ENCODE peak calls at places on chromosomes 3 and 15, in four cellular contexts. One of them, this sample, is unnamed.

GRCh38 chr3:46612324-46612723 is at the start of gene FAM240A:
- DNase-seq in HCT116: no peak
- DNase-seq in A549: no peak
- DNase-seq in left ventricle myocardium inferior: peak; percentile 25
- DNase-seq in this sample: no peak

GRCh38 chr15:40310001-40310959 is 2.5 kb upstream of the PLCB2 start:
- DNase-seq in HCT116: peak; percentile 40
- DNase-seq in A549: peak; percentile 45
- DNase-seq in left ventricle myocardium inferior: peak; percentile 62
- DNase-seq in this sample: peak; percentile 68

GRCh38 chr15:29533667-29534066 is 264.0 kb upstream of the NSMCE3 start:
- DNase-seq in left ventricle myocardium inferior: no peak
- DNase-seq in HCT116: no peak
- DNase-seq in A549: no peak
- DNase-seq in this sample: no peak

GRCh38 chr3:62584636-62585035 is 211.3 kb upstream of the FEZF2 start:
- DNase-seq in A549: no peak
- DNase-seq in HCT116: no peak
- DNase-seq in left ventricle myocardium inferior: no peak
- DNase-seq in this sample: no peak

GRCh38 chr15:95024388-95024787 is 793.0 kb downstream of the MCTP2 start:
- DNase-seq in A549: no peak
- DNase-seq in HCT116: peak; percentile 24
- DNase-seq in left ventricle myocardium inferior: no peak
- DNase-seq in this sample: no peak

GRCh38 chr3:62445267-62445666 is 71.9 kb upstream of the FEZF2 start:
- DNase-seq in A549: no peak
- DNase-seq in left ventricle myocardium inferior: no peak
- DNase-seq in HCT116: no peak
- DNase-seq in this sample: no peak

GRCh38 chr3:17088602-17089313 is 204.0 kb downstream of the PLCL2 start:
- DNase-seq in left ventricle myocardium inferior: no peak
- DNase-seq in A549: no peak
- DNase-seq in HCT116: no peak
- DNase-seq in this sample: no peak

GRCh38 chr3:14225421-14225820 is 46.8 kb downstream of the LSM3 start:
- DNase-seq in left ventricle myocardium inferior: no peak
- DNase-seq in HCT116: no peak
- DNase-seq in A549: no peak
- DNase-seq in this sample: no peak

GRCh38 chr3:11850003-11850402 is 3.3 kb upstream of the TAMM41 start:
- DNase-seq in A549: no peak
- DNase-seq in left ventricle myocardium inferior: no peak
- DNase-seq in HCT116: no peak
- DNase-seq in this sample: no peak

GRCh38 chr3:159619341-159619885 is 369.2 kb upstream of the IL12A start:
- DNase-seq in HCT116: no peak
- DNase-seq in left ventricle myocardium inferior: no peak
- DNase-seq in A549: no peak
- DNase-seq in this sample: no peak

GRCh38 chr15:77665530-77666295 is 33.0 kb upstream of the LINGO1 start:
- DNase-seq in left ventricle myocardium inferior: no peak
- DNase-seq in HCT116: no peak
- DNase-seq in A549: no peak
- DNase-seq in this sample: no peak

GRCh38 chr3:63655519-63655918 is 3.0 kb downstream of the SNTN start:
- DNase-seq in A549: no peak
- DNase-seq in HCT116: no peak
- DNase-seq in left ventricle myocardium inferior: no peak
- DNase-seq in this sample: no peak

GRCh38 chr15:75694241-75695182 is 18.1 kb downstream of the CSPG4 start:
- DNase-seq in A549: peak; percentile 71
- DNase-seq in HCT116: no peak
- DNase-seq in left ventricle myocardium inferior: peak; percentile 76
- DNase-seq in this sample: peak; percentile 77

GRCh38 chr15:63856711-63857458 is 23.1 kb upstream of the HERC1 start:
- DNase-seq in HCT116: no peak
- DNase-seq in left ventricle myocardium inferior: no peak
- DNase-seq in A549: no peak
- DNase-seq in this sample: no peak

GRCh38 chr3:44065311-44065710 is 176.4 kb upstream of the TOPAZ1 start:
- DNase-seq in HCT116: no peak
- DNase-seq in A549: no peak
- DNase-seq in left ventricle myocardium inferior: no peak
- DNase-seq in this sample: peak; percentile 33

GRCh38 chr3:48565591-48566400 is 2.2 kb upstream of the UCN2 start:
- DNase-seq in HCT116: peak; percentile 21
- DNase-seq in A549: peak; percentile 48
- DNase-seq in left ventricle myocardium inferior: no peak
- DNase-seq in this sample: no peak

GRCh38 chr15:96330450-96331140 is at the start of gene NR2F2:
- DNase-seq in HCT116: peak; percentile 94
- DNase-seq in A549: peak; percentile 91
- DNase-seq in left ventricle myocardium inferior: peak; percentile 96
- DNase-seq in this sample: peak; percentile 94

GRCh38 chr3:197465996-197466549 is 89.7 kb downstream of the BDH1 start:
- DNase-seq in HCT116: no peak
- DNase-seq in left ventricle myocardium inferior: no peak
- DNase-seq in A549: no peak
- DNase-seq in this sample: no peak

GRCh38 chr3:72186485-72186864 is 401.5 kb upstream of the PROK2 start:
- DNase-seq in HCT116: no peak
- DNase-seq in A549: no peak
- DNase-seq in left ventricle myocardium inferior: no peak
- DNase-seq in this sample: no peak

GRCh38 chr3:32467333-32468070 is 35.1 kb downstream of the CMTM6 start:
- DNase-seq in A549: peak; percentile 82
- DNase-seq in HCT116: no peak
- DNase-seq in left ventricle myocardium inferior: peak; percentile 66
- DNase-seq in this sample: peak; percentile 53

GRCh38 chr3:137948400-137949072 is 61.4 kb upstream of the CLDN18 start:
- DNase-seq in A549: no peak
- DNase-seq in HCT116: no peak
- DNase-seq in left ventricle myocardium inferior: no peak
- DNase-seq in this sample: no peak

GRCh38 chr3:66400381-66401156 is 100.3 kb downstream of the LRIG1 start:
- DNase-seq in left ventricle myocardium inferior: no peak
- DNase-seq in HCT116: no peak
- DNase-seq in A549: no peak
- DNase-seq in this sample: no peak

GRCh38 chr3:17795733-17796132 is 53.3 kb upstream of the TBC1D5 start:
- DNase-seq in HCT116: no peak
- DNase-seq in A549: no peak
- DNase-seq in left ventricle myocardium inferior: no peak
- DNase-seq in this sample: no peak

GRCh38 chr15:57528940-57529565 is 62.7 kb upstream of the MYZAP start:
- DNase-seq in A549: no peak
- DNase-seq in left ventricle myocardium inferior: no peak
- DNase-seq in HCT116: no peak
- DNase-seq in this sample: no peak

GRCh38 chr3:71135373-71136088 is 448.0 kb downstream of the FOXP1 start:
- DNase-seq in HCT116: no peak
- DNase-seq in left ventricle myocardium inferior: no peak
- DNase-seq in A549: no peak
- DNase-seq in this sample: no peak

GRCh38 chr3:71133874-71134273 is 449.7 kb downstream of the FOXP1 start:
- DNase-seq in A549: no peak
- DNase-seq in HCT116: no peak
- DNase-seq in left ventricle myocardium inferior: no peak
- DNase-seq in this sample: no peak

GRCh38 chr3:71131385-71131871 is 452.1 kb downstream of the FOXP1 start:
- DNase-seq in HCT116: no peak
- DNase-seq in left ventricle myocardium inferior: no peak
- DNase-seq in A549: no peak
- DNase-seq in this sample: no peak

GRCh38 chr3:71131893-71132314 is 451.6 kb downstream of the FOXP1 start:
- DNase-seq in A549: no peak
- DNase-seq in HCT116: no peak
- DNase-seq in left ventricle myocardium inferior: no peak
- DNase-seq in this sample: no peak

GRCh38 chr3:71132995-71133730 is 450.4 kb downstream of the FOXP1 start:
- DNase-seq in left ventricle myocardium inferior: no peak
- DNase-seq in A549: no peak
- DNase-seq in HCT116: no peak
- DNase-seq in this sample: no peak
- H3K27ac ChIP-seq in left ventricle myocardium inferior: peak overlapping the region; percentile 90
- H3K27ac ChIP-seq in A549: peak overlapping the region; percentile 5
- H3K27ac ChIP-seq in HCT116: no peak overlapping the region
- H3K27ac ChIP-seq in this sample: no peak overlapping the region

DNA sequence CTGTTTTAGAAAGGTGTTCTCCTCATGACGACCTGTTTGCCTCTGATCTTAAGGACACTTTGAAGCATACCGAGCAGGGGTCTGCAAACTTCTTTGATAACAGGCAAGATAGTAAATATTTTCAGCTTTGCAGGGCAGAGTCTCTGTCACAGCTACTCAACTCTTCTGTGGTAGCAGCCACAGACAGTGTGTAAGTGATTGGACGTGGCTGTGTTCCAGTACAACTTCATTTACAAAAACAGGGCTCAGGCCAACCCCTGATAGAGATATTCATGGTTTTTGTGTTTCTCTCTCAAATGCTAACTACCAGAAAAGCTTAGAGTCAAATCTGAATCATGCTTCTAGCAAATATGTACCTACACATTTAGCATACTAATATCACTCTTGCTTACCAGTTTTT is 51.5 kb downstream of the TGFBR2 start:
- DNase-seq in HCT116: no peak
- DNase-seq in A549: no peak
- DNase-seq in left ventricle myocardium inferior: no peak
- DNase-seq in this sample: peak; percentile 27
- H3K4me1 ChIP-seq in HCT116: peaks cover 79% of the 10 kb centered on the region
- H3K4me1 ChIP-seq in A549: peaks cover 45% of the 10 kb centered on the region
- H3K4me1 ChIP-seq in left ventricle myocardium inferior: peaks cover 98% of the 10 kb centered on the region
- H3K4me1 ChIP-seq in this sample: peaks cover 87% of the 10 kb centered on the region

GRCh38 chr3:58073315-58074125 is 65.3 kb downstream of the FLNB start:
- DNase-seq in left ventricle myocardium inferior: no peak
- DNase-seq in HCT116: no peak
- DNase-seq in A549: no peak
- DNase-seq in this sample: no peak
- H3K27ac ChIP-seq in left ventricle myocardium inferior: peak overlapping the region; percentile 2
- H3K27ac ChIP-seq in HCT116: no peak overlapping the region
- H3K27ac ChIP-seq in A549: no peak overlapping the region
- H3K27ac ChIP-seq in this sample: no peak overlapping the region

GRCh38 chr3:27533718-27534578 is 49.8 kb upstream of the SLC4A7 start:
- DNase-seq in A549: peak; percentile 95
- DNase-seq in left ventricle myocardium inferior: peak; percentile 29
- DNase-seq in HCT116: peak; percentile 97
- DNase-seq in this sample: peak; percentile 23
- H3K4me1 ChIP-seq in A549: peaks cover 42% of the 10 kb centered on the region
- H3K4me1 ChIP-seq in left ventricle myocardium inferior: peaks cover 20% of the 10 kb centered on the region
- H3K4me1 ChIP-seq in HCT116: peaks cover 36% of the 10 kb centered on the region
- H3K4me1 ChIP-seq in this sample: peaks cover 29% of the 10 kb centered on the region

GRCh38 chr3:79872483-79872882 is 104.7 kb upstream of the ROBO1 start:
- DNase-seq in left ventricle myocardium inferior: no peak
- DNase-seq in HCT116: no peak
- DNase-seq in A549: no peak
- DNase-seq in this sample: no peak
- H3K27ac ChIP-seq in left ventricle myocardium inferior: no peak overlapping the region
- H3K27ac ChIP-seq in HCT116: no peak overlapping the region
- H3K27ac ChIP-seq in A549: no peak overlapping the region
- H3K27ac ChIP-seq in this sample: no peak overlapping the region

GRCh38 chr15:22960126-22960525 is 20.0 kb downstream of the CYFIP1 start:
- DNase-seq in A549: no peak
- DNase-seq in left ventricle myocardium inferior: no peak
- DNase-seq in HCT116: no peak
- DNase-seq in this sample: no peak

GRCh38 chr15:22961661-22962221 is 18.4 kb downstream of the CYFIP1 start:
- DNase-seq in A549: no peak
- DNase-seq in HCT116: no peak
- DNase-seq in left ventricle myocardium inferior: no peak
- DNase-seq in this sample: no peak

GRCh38 chr15:22960587-22960986 is 19.6 kb downstream of the CYFIP1 start:
- DNase-seq in left ventricle myocardium inferior: no peak
- DNase-seq in A549: no peak
- DNase-seq in HCT116: no peak
- DNase-seq in this sample: no peak

GRCh38 chr15:22963546-22964125 is 16.5 kb downstream of the CYFIP1 start:
- DNase-seq in A549: no peak
- DNase-seq in HCT116: no peak
- DNase-seq in left ventricle myocardium inferior: no peak
- DNase-seq in this sample: no peak

DNA sequence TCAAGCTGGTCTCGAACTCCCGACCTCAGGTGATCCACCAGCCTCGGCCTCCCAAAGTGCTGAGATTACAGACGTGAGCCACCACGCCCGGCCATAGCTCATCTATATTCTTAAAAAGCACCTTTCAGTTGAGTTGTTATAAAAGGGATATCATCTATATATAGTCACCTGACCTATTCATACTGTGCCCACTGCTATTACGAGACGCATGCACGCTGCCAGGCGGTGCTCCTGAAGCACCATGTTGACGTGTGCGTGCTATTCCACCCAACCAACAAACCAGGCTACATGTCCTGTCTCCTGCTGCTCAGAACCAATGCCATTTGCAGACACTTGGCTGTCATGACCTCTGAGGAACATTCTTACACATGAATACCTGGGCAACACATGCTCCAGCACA is 17.6 kb downstream of the CYFIP1 start:
- DNase-seq in A549: no peak
- DNase-seq in left ventricle myocardium inferior: no peak
- DNase-seq in HCT116: no peak
- DNase-seq in this sample: no peak
- H3K4me1 ChIP-seq in A549: peaks cover 11% of the 10 kb centered on the region
- H3K4me1 ChIP-seq in left ventricle myocardium inferior: peaks cover 89% of the 10 kb centered on the region
- H3K4me1 ChIP-seq in HCT116: no peaks in the 10 kb centered on the region
- H3K4me1 ChIP-seq in this sample: peaks cover 74% of the 10 kb centered on the region

GRCh38 chr3:194861375-194861774 is 175.7 kb downstream of the FAM43A start:
- DNase-seq in HCT116: no peak
- DNase-seq in A549: no peak
- DNase-seq in left ventricle myocardium inferior: no peak
- DNase-seq in this sample: no peak

GRCh38 chr3:194856296-194856695 is 170.6 kb downstream of the FAM43A start:
- DNase-seq in A549: no peak
- DNase-seq in left ventricle myocardium inferior: peak; percentile 77
- DNase-seq in HCT116: no peak
- DNase-seq in this sample: peak; percentile 75

GRCh38 chr3:194857459-194858113 is 171.9 kb downstream of the FAM43A start:
- DNase-seq in HCT116: no peak
- DNase-seq in A549: no peak
- DNase-seq in left ventricle myocardium inferior: no peak
- DNase-seq in this sample: no peak

GRCh38 chr3:194865081-194865480 is 179.4 kb downstream of the FAM43A start:
- DNase-seq in HCT116: no peak
- DNase-seq in A549: no peak
- DNase-seq in left ventricle myocardium inferior: no peak
- DNase-seq in this sample: no peak

GRCh38 chr3:194860725-194861124 is 175.0 kb downstream of the FAM43A start:
- DNase-seq in HCT116: no peak
- DNase-seq in A549: no peak
- DNase-seq in left ventricle myocardium inferior: no peak
- DNase-seq in this sample: no peak
- H3K27ac ChIP-seq in HCT116: no peak overlapping the region
- H3K27ac ChIP-seq in A549: no peak overlapping the region
- H3K27ac ChIP-seq in left ventricle myocardium inferior: no peak overlapping the region
- H3K27ac ChIP-seq in this sample: no peak overlapping the region